ENCODE peak calls at places on chromosomes 16 and 17, in four cellular contexts. O is PC-9; B is WERI-Rb-1; F is effector memory CD4-positive, alpha-beta T cell. Q is an unnamed sample.

GRCh38 chr16:67006930-67007658 is 18.7 kb downstream of the CES4A start:
- DNase-seq in O (no peak), B (no peak), F (no peak), Q (no peak)

GRCh38 chr17:41906465-41907184 is 12.1 kb downstream of the ACLY start:
- DNase-seq in O (no peak), B (no peak), F (no peak), Q (no peak)

GRCh38 chr16:8916541-8917225 is 34.5 kb downstream of the LITAFD start:
- DNase-seq in O (no peak), B (no peak), F (no peak), Q (no peak)

GRCh38 chr16:88430524-88431446 is 22.3 kb upstream of the ZFPM1 start:
- DNase-seq in O (no peak), B (no peak), F (no peak), Q (peak; percentile 40)

GRCh38 chr16:69709456-69710084 is 16.8 kb downstream of the NQO1 start:
- DNase-seq in O (peak; percentile 51), B (no peak), F (no peak), Q (no peak)

GRCh38 chr16:69107311-69107962 is 2.0 kb downstream of the HAS3 start:
- DNase-seq in O (no peak), B (no peak), F (no peak), Q (peak; percentile 40)

GRCh38 chr17:44910231-44911106 is 4.8 kb downstream of the GFAP start:
- DNase-seq in O (peak; percentile 21), B (no peak), F (no peak), Q (no peak)

GRCh38 chr17:42845556-42845917 is 1.2 kb downstream of the AOC2 start:
- DNase-seq in O (no peak), B (no peak), F (no peak), Q (no peak)

GRCh38 chr16:31435341-31436220 is 7.0 kb downstream of the ZNF843 start:
- DNase-seq in O (no peak), B (no peak), F (no peak), Q (no peak)

GRCh38 chr17:19364699-19365498 is 2.4 kb upstream of the B9D1 start:
- DNase-seq in O (no peak), B (peak; percentile 52), F (no peak), Q (no peak)

GRCh38 chr16:1180772-1181714 is 28.1 kb downstream of the CACNA1H start:
- DNase-seq in O (no peak), B (peak; percentile 44), F (no peak), Q (peak; percentile 67)
- H3K4me3 ChIP-seq in O (no peak overlapping the region), B (no peak overlapping the region), F (no peak overlapping the region), Q (peak overlapping the region; percentile 21)

GRCh38 chr17:81810476-81810875 is 6.5 kb downstream of the GCGR start:
- DNase-seq in O (no peak), B (no peak), F (no peak), Q (no peak)
- H3K4me3 ChIP-seq in O (no peak overlapping the region), B (no peak overlapping the region), F (no peak overlapping the region), Q (no peak overlapping the region)

GRCh38 chr17:62778990-62779681 is 29.0 kb downstream of the MARCHF10 start:
- DNase-seq in O (peak; percentile 98), B (peak; percentile 57), F (no peak), Q (no peak)

GRCh38 chr17:62781826-62782225 is 26.3 kb downstream of the MARCHF10 start:
- DNase-seq in O (peak; percentile 99), B (no peak), F (no peak), Q (no peak)

GRCh38 chr17:62781356-62781755 is 26.8 kb downstream of the MARCHF10 start:
- DNase-seq in O (no peak), B (no peak), F (no peak), Q (no peak)

GRCh38 chr17:62780951-62781350 is 27.2 kb downstream of the MARCHF10 start:
- DNase-seq in O (peak; percentile 48), B (no peak), F (no peak), Q (no peak)

GRCh38 chr17:62780273-62780672 is 27.8 kb downstream of the MARCHF10 start:
- DNase-seq in O (no peak), B (no peak), F (no peak), Q (peak; percentile 23)
- H3K4me3 ChIP-seq in O (no peak overlapping the region), B (no peak overlapping the region), F (no peak overlapping the region), Q (no peak overlapping the region)

GRCh38 chr17:82848022-82848592 is 8.3 kb upstream of the ZNF750 start:
- DNase-seq in O (peak; percentile 89), B (no peak), F (peak; percentile 36), Q (no peak)
- H3K4me3 ChIP-seq in O (peak overlapping the region; percentile 46), B (no peak overlapping the region), F (no peak overlapping the region), Q (peak overlapping the region; percentile 60)

GRCh38 chr16:75260856-75261589 is 9.6 kb upstream of the BCAR1 start:
- DNase-seq in O (no peak), B (peak; percentile 62), F (no peak), Q (no peak)

GRCh38 chr16:75261590-75262078 is 10.2 kb upstream of the BCAR1 start:
- DNase-seq in O (no peak), B (no peak), F (no peak), Q (no peak)

GRCh38 chr16:75262800-75263127 is 11.3 kb upstream of the BCAR1 start:
- DNase-seq in O (no peak), B (no peak), F (no peak), Q (no peak)

GRCh38 chr16:75263291-75263962 is 12.0 kb upstream of the BCAR1 start:
- DNase-seq in O (no peak), B (no peak), F (no peak), Q (no peak)

GRCh38 chr16:75262104-75262799 is 10.8 kb upstream of the BCAR1 start:
- DNase-seq in O (no peak), B (no peak), F (no peak), Q (peak; percentile 36)
- H3K4me3 ChIP-seq in O (no peak overlapping the region), B (no peak overlapping the region), F (no peak overlapping the region), Q (peak overlapping the region; percentile 100)

GRCh38 chr17:7128174-7128573 is 13.6 kb upstream of the ASGR2 start:
- DNase-seq in O (no peak), B (no peak), F (no peak), Q (no peak)

GRCh38 chr17:7132511-7133094 is 18.0 kb upstream of the ASGR2 start:
- DNase-seq in O (no peak), B (no peak), F (peak; percentile 17), Q (no peak)

GRCh38 chr17:7129311-7129710 is 14.7 kb upstream of the ASGR2 start:
- DNase-seq in O (no peak), B (no peak), F (no peak), Q (no peak)

GRCh38 chr17:7133424-7133823 is 18.8 kb upstream of the ASGR2 start:
- DNase-seq in O (no peak), B (peak; percentile 18), F (no peak), Q (peak; percentile 39)

GRCh38 chr17:7130626-7131467 is 16.2 kb upstream of the ASGR2 start:
- DNase-seq in O (no peak), B (no peak), F (no peak), Q (no peak)
- H3K4me3 ChIP-seq in O (no peak overlapping the region), B (no peak overlapping the region), F (no peak overlapping the region), Q (peak overlapping the region; percentile 40)